ENCODE peak calls at places on chromosomes 3 and 15, in ten cellular contexts. B is body of pancreas; A is HFFc6; O is GM18507; I is stimulated activated effector memory CD8-positive, alpha-beta T cell treated with anti-CD3 and anti-CD28 coated beads, Interleukin-12 subunit alpha, Interleukin-12 subunit beta, amount 100 ng/mL, for 72 hours; G is cardiac fibroblast; R is stimulated activated naive CD8-positive, alpha-beta T cell treated with anti-CD3 and anti-CD28 coated beads, Interleukin-15, Interleukin-2, amounts not matched to agents 100 U/mL and 50 U/mL, for 24 hours; F is brain pericyte; L is KG1; Q is myocyte. Y is an unnamed sample.

GRCh38 chr15:35519536-35520149 is 26.3 kb downstream of the DPH6 start:
- DNase-seq in B (no peak), A (peak), O (no peak), I (no peak), G (peak), R (no peak), F (no peak), L (peak), Q (peak), Y (peak)

GRCh38 chr15:62868507-62868906 is 174.0 kb upstream of the TPM1 start:
- DNase-seq in B (no peak), A (peak), O (no peak), I (no peak), G (no peak), R (no peak), F (no peak), L (no peak), Q (no peak), Y (peak)

GRCh38 chr15:53837263-53837662 is 77.8 kb upstream of the WDR72 start:
- DNase-seq in B (peak), A (no peak), O (no peak), I (no peak), G (no peak), R (no peak), F (no peak), L (no peak), Q (no peak), Y (no peak)

GRCh38 chr15:40430271-40430805 is 10.4 kb upstream of the BAHD1 start:
- DNase-seq in B (no peak), A (no peak), O (no peak), I (no peak), G (peak), R (no peak), F (no peak), L (no peak), Q (peak), Y (peak)

GRCh38 chr15:29914441-29915053 is 92.3 kb upstream of the TJP1 start:
- DNase-seq in B (peak), A (no peak), O (no peak), I (no peak), G (no peak), R (no peak), F (no peak), L (no peak), Q (no peak), Y (no peak)

GRCh38 chr3:153448146-153448870 is 286.3 kb downstream of the RAP2B start:
- DNase-seq in B (no peak), A (no peak), O (no peak), I (no peak), G (no peak), R (no peak), F (no peak), L (no peak), Q (no peak), Y (no peak)

GRCh38 chr3:7144696-7145308 is 283.9 kb downstream of the GRM7 start:
- DNase-seq in B (no peak), A (no peak), O (no peak), I (no peak), G (no peak), R (no peak), F (no peak), L (no peak), Q (no peak), Y (no peak)

GRCh38 chr15:67267951-67268941 is 13.7 kb downstream of the IQCH start:
- DNase-seq in B (no peak), A (no peak), O (no peak), I (no peak), G (no peak), R (no peak), F (no peak), L (no peak), Q (no peak), Y (no peak)

GRCh38 chr15:77546050-77546501 is 86.6 kb downstream of the LINGO1 start:
- DNase-seq in B (no peak), A (peak), O (no peak), I (no peak), G (peak), R (no peak), F (no peak), L (no peak), Q (peak), Y (peak)

Y was measured in GM03348.